ENCODE peak calls at places on chromosomes 4 and X, in four cellular contexts. One of them, this sample, is unnamed.

GRCh38 chr4:5238106-5238505 is 186.8 kb downstream of the STK32B start:
- DNase-seq in hepatocyte: no peak
- DNase-seq in mesendoderm: no peak
- DNase-seq in IMR-90: peak; percentile 66
- DNase-seq in this sample: no peak

GRCh38 chr4:123877561-123877960 is 481.0 kb downstream of the SPRY1 start:
- DNase-seq in IMR-90: peak; percentile 40
- DNase-seq in hepatocyte: no peak
- DNase-seq in mesendoderm: no peak
- DNase-seq in this sample: no peak

GRCh38 chrX:29662101-29662500 is 553.3 kb upstream of the MAGEB2 start:
- DNase-seq in IMR-90: peak; percentile 82
- DNase-seq in hepatocyte: peak; percentile 8
- DNase-seq in mesendoderm: peak; percentile 20
- DNase-seq in this sample: no peak

GRCh38 chr4:152117054-152117453 is 356.2 kb upstream of the GATB start:
- DNase-seq in IMR-90: no peak
- DNase-seq in mesendoderm: no peak
- DNase-seq in hepatocyte: no peak
- DNase-seq in this sample: no peak

GRCh38 chr4:75708218-75708691 is 16.1 kb upstream of the USO1 start:
- DNase-seq in mesendoderm: peak; percentile 53
- DNase-seq in hepatocyte: peak; percentile 61
- DNase-seq in IMR-90: no peak
- DNase-seq in this sample: peak; percentile 72

GRCh38 chr4:56049428-56050212 is 100.9 kb downstream of the CEP135 start:
- DNase-seq in IMR-90: no peak
- DNase-seq in mesendoderm: peak; percentile 86
- DNase-seq in hepatocyte: peak; percentile 56
- DNase-seq in this sample: peak; percentile 89

GRCh38 chrX:76148011-76148665 is 24.7 kb upstream of the PBDC1 start:
- DNase-seq in mesendoderm: peak; percentile 21
- DNase-seq in hepatocyte: no peak
- DNase-seq in IMR-90: peak; percentile 25
- DNase-seq in this sample: peak; percentile 44

GRCh38 chrX:39759526-39760224 is 338.1 kb downstream of the BCOR start:
- DNase-seq in mesendoderm: no peak
- DNase-seq in IMR-90: peak; percentile 78
- DNase-seq in hepatocyte: peak; percentile 62
- DNase-seq in this sample: peak; percentile 77

GRCh38 chr4:36310793-36311192 is 29.4 kb downstream of the DTHD1 start:
- DNase-seq in hepatocyte: no peak
- DNase-seq in IMR-90: no peak
- DNase-seq in mesendoderm: no peak
- DNase-seq in this sample: no peak

GRCh38 chrX:32139463-32139862 is 1067.6 kb upstream of the FTHL17 start:
- DNase-seq in hepatocyte: no peak
- DNase-seq in IMR-90: no peak
- DNase-seq in mesendoderm: no peak
- DNase-seq in this sample: no peak

GRCh38 chr4:57053508-57053907 is 56.7 kb downstream of the IGFBP7 start:
- DNase-seq in mesendoderm: no peak
- DNase-seq in hepatocyte: no peak
- DNase-seq in IMR-90: peak; percentile 80
- DNase-seq in this sample: no peak

GRCh38 chr4:56910172-56910967 is 2.7 kb downstream of the REST start:
- DNase-seq in IMR-90: no peak
- DNase-seq in mesendoderm: peak; percentile 8
- DNase-seq in hepatocyte: no peak
- DNase-seq in this sample: no peak

GRCh38 chr4:134345249-134345648 is 143.7 kb upstream of the PABPC4L start:
- DNase-seq in mesendoderm: no peak
- DNase-seq in hepatocyte: no peak
- DNase-seq in IMR-90: no peak
- DNase-seq in this sample: no peak

GRCh38 chr4:137310156-137310555 is 222.1 kb downstream of the PCDH18 start:
- DNase-seq in hepatocyte: no peak
- DNase-seq in IMR-90: peak; percentile 4
- DNase-seq in mesendoderm: peak; percentile 5
- DNase-seq in this sample: no peak

GRCh38 chr4:74056858-74057562 is 18.5 kb upstream of the CXCL3 start:
- DNase-seq in mesendoderm: no peak
- DNase-seq in IMR-90: peak; percentile 95
- DNase-seq in hepatocyte: no peak
- DNase-seq in this sample: no peak

GRCh38 chrX:115625577-115626301 is 64.8 kb downstream of the PLS3 start:
- DNase-seq in hepatocyte: no peak
- DNase-seq in IMR-90: peak; percentile 57
- DNase-seq in mesendoderm: peak; percentile 62
- DNase-seq in this sample: no peak

GRCh38 chr4:136741468-136741867 is 790.8 kb downstream of the PCDH18 start:
- DNase-seq in IMR-90: peak; percentile 81
- DNase-seq in hepatocyte: no peak
- DNase-seq in mesendoderm: no peak
- DNase-seq in this sample: no peak

GRCh38 chrX:46838974-46839480 is 2.2 kb downstream of the RP2 start:
- DNase-seq in IMR-90: peak; percentile 22
- DNase-seq in hepatocyte: no peak
- DNase-seq in mesendoderm: no peak
- DNase-seq in this sample: no peak

GRCh38 chr4:45663495-45664148 is 460.2 kb downstream of the GABRG1 start:
- DNase-seq in hepatocyte: no peak
- DNase-seq in IMR-90: no peak
- DNase-seq in mesendoderm: no peak
- DNase-seq in this sample: no peak

GRCh38 chr4:7637971-7638370 is 203.2 kb upstream of the PSAPL1 start:
- DNase-seq in IMR-90: no peak
- DNase-seq in mesendoderm: no peak
- DNase-seq in hepatocyte: no peak
- DNase-seq in this sample: no peak
- H3K27me3 ChIP-seq in IMR-90: peaks cover 12% of the 10 kb centered on the region
- H3K27me3 ChIP-seq in mesendoderm: no peaks in the 10 kb centered on the region
- H3K27me3 ChIP-seq in hepatocyte: no peaks in the 10 kb centered on the region
- H3K27me3 ChIP-seq in this sample: no peaks in the 10 kb centered on the region

GRCh38 chr4:101217353-101218031 is 129.8 kb downstream of the PPP3CA start:
- DNase-seq in hepatocyte: no peak
- DNase-seq in mesendoderm: no peak
- DNase-seq in IMR-90: peak; percentile 22
- DNase-seq in this sample: no peak
- H3K27me3 ChIP-seq in hepatocyte: no peaks in the 10 kb centered on the region
- H3K27me3 ChIP-seq in mesendoderm: no peaks in the 10 kb centered on the region
- H3K27me3 ChIP-seq in IMR-90: no peaks in the 10 kb centered on the region
- H3K27me3 ChIP-seq in this sample: no peaks in the 10 kb centered on the region

GRCh38 chr4:16114546-16114945 is 30.7 kb upstream of the PROM1 start:
- DNase-seq in hepatocyte: no peak
- DNase-seq in mesendoderm: no peak
- DNase-seq in IMR-90: no peak
- DNase-seq in this sample: peak; percentile 12

GRCh38 chr4:16111533-16111932 is 27.7 kb upstream of the PROM1 start:
- DNase-seq in IMR-90: no peak
- DNase-seq in hepatocyte: no peak
- DNase-seq in mesendoderm: no peak
- DNase-seq in this sample: peak; percentile 8

GRCh38 chr4:16116493-16116990 is 32.7 kb upstream of the PROM1 start:
- DNase-seq in mesendoderm: no peak
- DNase-seq in hepatocyte: no peak
- DNase-seq in IMR-90: no peak
- DNase-seq in this sample: peak; percentile 13

GRCh38 chr4:16116019-16116418 is 32.2 kb upstream of the PROM1 start:
- DNase-seq in hepatocyte: no peak
- DNase-seq in mesendoderm: no peak
- DNase-seq in IMR-90: no peak
- DNase-seq in this sample: peak; percentile 16

GRCh38 chr4:16113741-16114140 is 29.9 kb upstream of the PROM1 start:
- DNase-seq in IMR-90: no peak
- DNase-seq in hepatocyte: no peak
- DNase-seq in mesendoderm: no peak
- DNase-seq in this sample: peak; percentile 30
- H3K27me3 ChIP-seq in IMR-90: peaks cover 5% of the 10 kb centered on the region
- H3K27me3 ChIP-seq in hepatocyte: no peaks in the 10 kb centered on the region
- H3K27me3 ChIP-seq in mesendoderm: no peaks in the 10 kb centered on the region
- H3K27me3 ChIP-seq in this sample: peaks cover 10% of the 10 kb centered on the region

GRCh38 chr4:173519130-173520101 is 10.6 kb downstream of the HAND2 start:
- DNase-seq in hepatocyte: peak; percentile 69
- DNase-seq in mesendoderm: no peak
- DNase-seq in IMR-90: no peak
- DNase-seq in this sample: no peak

GRCh38 chr4:173516621-173517612 is 13.1 kb downstream of the HAND2 start:
- DNase-seq in mesendoderm: peak; percentile 51
- DNase-seq in hepatocyte: peak; percentile 52
- DNase-seq in IMR-90: no peak
- DNase-seq in this sample: peak; percentile 75

GRCh38 chr4:173515458-173515857 is 14.6 kb downstream of the HAND2 start:
- DNase-seq in hepatocyte: peak; percentile 2
- DNase-seq in mesendoderm: no peak
- DNase-seq in IMR-90: no peak
- DNase-seq in this sample: peak; percentile 49

GRCh38 chr4:173518419-173519102 is 11.5 kb downstream of the HAND2 start:
- DNase-seq in mesendoderm: no peak
- DNase-seq in IMR-90: no peak
- DNase-seq in hepatocyte: peak; percentile 36
- DNase-seq in this sample: peak; percentile 74

DNA sequence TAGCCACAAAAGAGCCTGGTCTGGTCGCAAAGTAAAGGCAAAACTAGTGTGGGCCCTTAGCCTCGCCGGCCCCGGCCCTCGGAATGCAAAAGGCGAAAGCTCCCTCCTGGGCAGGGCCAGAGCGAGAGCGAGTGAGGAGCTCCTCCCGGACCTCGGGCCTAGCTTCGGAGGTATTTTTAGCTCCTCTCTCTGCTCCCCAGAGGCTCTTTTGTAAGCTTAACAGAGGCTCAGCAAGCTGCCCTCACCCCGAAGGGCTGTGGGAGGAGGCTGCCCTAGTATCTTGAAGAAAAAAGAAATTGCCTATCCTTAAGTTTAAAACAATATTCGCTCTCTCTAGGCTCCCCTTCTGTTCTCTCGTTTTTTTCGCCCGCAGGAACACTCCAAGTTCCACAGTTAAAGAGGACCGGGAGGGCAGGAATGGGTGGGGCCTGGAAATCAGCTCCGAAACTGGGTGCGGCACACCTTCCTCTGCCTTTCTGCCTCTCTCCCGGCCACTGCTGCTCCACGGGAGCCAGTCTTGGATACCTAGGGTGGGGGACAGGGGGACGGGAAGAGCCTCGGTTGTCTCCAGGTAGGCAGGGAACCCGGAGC is 12.2 kb downstream of the HAND2 start:
- DNase-seq in hepatocyte: peak; percentile 39
- DNase-seq in mesendoderm: peak; percentile 78
- DNase-seq in IMR-90: no peak
- DNase-seq in this sample: peak; percentile 84
- H3K27me3 ChIP-seq in hepatocyte: peaks cover 83% of the 10 kb centered on the region
- H3K27me3 ChIP-seq in mesendoderm: peaks cover 88% of the 10 kb centered on the region
- H3K27me3 ChIP-seq in IMR-90: peaks cover 74% of the 10 kb centered on the region
- H3K27me3 ChIP-seq in this sample: peaks cover 100% of the 10 kb centered on the region

GRCh38 chrX:106972896-106973295 is 27.1 kb downstream of the MORC4 start:
- DNase-seq in IMR-90: no peak
- DNase-seq in mesendoderm: no peak
- DNase-seq in hepatocyte: no peak
- DNase-seq in this sample: no peak
- H3K27me3 ChIP-seq in IMR-90: no peaks in the 10 kb centered on the region
- H3K27me3 ChIP-seq in mesendoderm: no peaks in the 10 kb centered on the region
- H3K27me3 ChIP-seq in hepatocyte: no peaks in the 10 kb centered on the region
- H3K27me3 ChIP-seq in this sample: no peaks in the 10 kb centered on the region

GRCh38 chrX:15594371-15594770 is 6.4 kb downstream of the ACE2 start:
- DNase-seq in hepatocyte: peak; percentile 22
- DNase-seq in mesendoderm: no peak
- DNase-seq in IMR-90: no peak
- DNase-seq in this sample: no peak
- H3K27me3 ChIP-seq in hepatocyte: no peaks in the 10 kb centered on the region
- H3K27me3 ChIP-seq in mesendoderm: no peaks in the 10 kb centered on the region
- H3K27me3 ChIP-seq in IMR-90: peaks cover 11% of the 10 kb centered on the region
- H3K27me3 ChIP-seq in this sample: no peaks in the 10 kb centered on the region

GRCh38 chrX:134969726-134970125 is 21.1 kb upstream of the SMIM10 start:
- DNase-seq in mesendoderm: no peak
- DNase-seq in hepatocyte: no peak
- DNase-seq in IMR-90: no peak
- DNase-seq in this sample: no peak
- H3K27me3 ChIP-seq in mesendoderm: no peaks in the 10 kb centered on the region
- H3K27me3 ChIP-seq in hepatocyte: no peaks in the 10 kb centered on the region
- H3K27me3 ChIP-seq in IMR-90: peaks cover 2% of the 10 kb centered on the region
- H3K27me3 ChIP-seq in this sample: no peaks in the 10 kb centered on the region

GRCh38 chr4:7928711-7929505 is 10.8 kb downstream of the AFAP1 start:
- DNase-seq in IMR-90: no peak
- DNase-seq in mesendoderm: no peak
- DNase-seq in hepatocyte: no peak
- DNase-seq in this sample: no peak
- H3K27me3 ChIP-seq in IMR-90: no peaks in the 10 kb centered on the region
- H3K27me3 ChIP-seq in mesendoderm: no peaks in the 10 kb centered on the region
- H3K27me3 ChIP-seq in hepatocyte: no peaks in the 10 kb centered on the region
- H3K27me3 ChIP-seq in this sample: no peaks in the 10 kb centered on the region

This sample was measured in endodermal cell.